ENCODE peak calls at places on chromosomes 6 and 20, in ten cellular contexts. M is fibroblast of lung, X is aorta, I is breast epithelium, B is Peyer's patch, H is GM06990, K is pancreas, Z is endothelial cell of umbilical vein, Y is left lung, F is left ventricle myocardium inferior. J is an unnamed sample.

GRCh38 chr6:118660218-118660569 is 8.8 kb upstream of the CEP85L start:
- DNase-seq in M (no peak), X (no peak), I (no peak), B (no peak), H (no peak), K (no peak), Z (peak; percentile 48), Y (no peak), F (no peak), J (no peak)

GRCh38 chr6:152378154-152378553 is 259.0 kb downstream of the SYNE1 start:
- DNase-seq in M (no peak), X (no peak), I (no peak), B (no peak), H (no peak), K (no peak), Z (no peak), Y (no peak), F (no peak), J (no peak)

GRCh38 chr6:145278163-145278807 is 457.0 kb downstream of the EPM2A start:
- DNase-seq in M (peak; percentile 5), X (no peak), I (no peak), B (no peak), H (no peak), K (no peak), Z (no peak), Y (no peak), F (no peak), J (no peak)

GRCh38 chr20:10610266-10610665 is 63.5 kb downstream of the JAG1 start:
- DNase-seq in M (no peak), X (no peak), I (no peak), B (no peak), H (no peak), K (no peak), Z (no peak), Y (no peak), F (peak; percentile 50), J (no peak)

GRCh38 chr6:168300975-168301647 is 18.5 kb downstream of the DACT2 start:
- DNase-seq in M (no peak), X (no peak), I (no peak), B (no peak), H (no peak), K (no peak), Z (no peak), Y (no peak), F (no peak), J (peak; percentile 50)

GRCh38 chr20:63568986-63569949 is 4.8 kb downstream of the HELZ2 start:
- DNase-seq in M (no peak), X (no peak), I (no peak), B (no peak), H (no peak), K (peak; percentile 49), Z (no peak), Y (peak; percentile 80), F (no peak), J (peak; percentile 87)

GRCh38 chr20:32343438-32343837 is 14.7 kb upstream of the ASXL1 start:
- DNase-seq in M (peak; percentile 87), X (no peak), I (no peak), B (no peak), H (no peak), K (no peak), Z (no peak), Y (no peak), F (no peak), J (no peak)

GRCh38 chr6:26234421-26235239 is 130.4 kb upstream of the BTN3A2 start:
- DNase-seq in M (peak; percentile 95), X (no peak), I (peak; percentile 65), B (peak; percentile 75), H (peak; percentile 86), K (no peak), Z (peak; percentile 89), Y (peak; percentile 79), F (no peak), J (peak; percentile 91)

GRCh38 chr6:32298632-32299336 is 72.9 kb downstream of the TSBP1 start:
- DNase-seq in M (peak; percentile 23), X (no peak), I (no peak), B (no peak), H (no peak), K (no peak), Z (no peak), Y (no peak), F (no peak), J (no peak)

GRCh38 chr6:43383021-43383667 is 13.7 kb upstream of the ZNF318 start:
- DNase-seq in M (peak; percentile 58), X (no peak), I (no peak), B (no peak), H (no peak), K (no peak), Z (no peak), Y (no peak), F (no peak), J (no peak)

GRCh38 chr6:19602614-19603013 is 234.6 kb upstream of the ID4 start:
- DNase-seq in M (no peak), X (no peak), I (no peak), B (no peak), H (no peak), K (no peak), Z (no peak), Y (no peak), F (no peak), J (no peak)

GRCh38 chr6:27972750-27973149 is 15.7 kb downstream of the OR2B6 start:
- DNase-seq in M (no peak), X (no peak), I (no peak), B (no peak), H (no peak), K (no peak), Z (no peak), Y (no peak), F (no peak), J (no peak)

GRCh38 chr6:40948598-40948997 is 90.4 kb downstream of the UNC5CL start:
- DNase-seq in M (peak; percentile 5), X (no peak), I (no peak), B (no peak), H (no peak), K (no peak), Z (no peak), Y (no peak), F (no peak), J (no peak)

GRCh38 chr20:8287328-8287727 is 155.3 kb downstream of the PLCB1 start:
- DNase-seq in M (no peak), X (no peak), I (no peak), B (no peak), H (no peak), K (no peak), Z (no peak), Y (no peak), F (no peak), J (no peak)

GRCh38 chr6:129709451-129709908 is 497 bp downstream of the ARHGAP18 start:
- DNase-seq in M (peak; percentile 85), X (no peak), I (no peak), B (no peak), H (peak; percentile 35), K (peak; percentile 24), Z (peak; percentile 70), Y (no peak), F (no peak), J (no peak)

DNA sequence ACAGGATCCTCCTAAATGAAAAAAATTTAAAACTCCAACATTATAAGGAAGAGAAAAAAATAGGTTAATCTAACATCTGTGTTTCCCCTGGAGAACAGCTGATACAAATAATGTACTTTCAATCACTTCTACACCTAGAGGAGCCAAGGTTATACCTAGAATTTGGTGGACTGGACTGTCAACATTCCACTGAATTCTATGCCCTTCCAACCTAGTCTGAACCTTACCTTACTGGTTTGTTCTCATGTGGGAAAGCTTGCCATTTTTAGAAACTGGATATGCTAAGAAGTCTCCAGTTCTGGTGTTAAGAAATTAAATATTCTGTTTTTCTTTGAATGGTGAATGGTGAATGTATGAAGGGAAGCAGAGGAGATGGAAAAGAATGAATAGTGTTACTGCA is 162.4 kb downstream of the DST start:
- DNase-seq in M (no peak), X (no peak), I (no peak), B (no peak), H (no peak), K (no peak), Z (no peak), Y (no peak), F (no peak), J (no peak)
- H3K36me3 ChIP-seq in M (peaks cover 25% of the 10 kb centered on the region), X (no peaks in the 10 kb centered on the region), I (peaks cover 2% of the 10 kb centered on the region), B (peaks cover 47% of the 10 kb centered on the region), H (peaks cover 11% of the 10 kb centered on the region), K (no peaks in the 10 kb centered on the region), Z (peaks cover 15% of the 10 kb centered on the region), Y (no peaks in the 10 kb centered on the region), F (peaks cover 88% of the 10 kb centered on the region), J (no peaks in the 10 kb centered on the region)

GRCh38 chr20:45044601-45045000 is 56.3 kb downstream of the KCNS1 start:
- DNase-seq in M (no peak), X (no peak), I (no peak), B (no peak), H (no peak), K (no peak), Z (no peak), Y (no peak), F (no peak), J (no peak)
- H3K36me3 ChIP-seq in M (no peaks in the 10 kb centered on the region), X (no peaks in the 10 kb centered on the region), I (no peaks in the 10 kb centered on the region), B (peaks cover 5% of the 10 kb centered on the region), H (peaks cover 2% of the 10 kb centered on the region), K (no peaks in the 10 kb centered on the region), Z (no peaks in the 10 kb centered on the region), Y (no peaks in the 10 kb centered on the region), F (peaks cover 6% of the 10 kb centered on the region), J (peaks cover 67% of the 10 kb centered on the region)

DNA sequence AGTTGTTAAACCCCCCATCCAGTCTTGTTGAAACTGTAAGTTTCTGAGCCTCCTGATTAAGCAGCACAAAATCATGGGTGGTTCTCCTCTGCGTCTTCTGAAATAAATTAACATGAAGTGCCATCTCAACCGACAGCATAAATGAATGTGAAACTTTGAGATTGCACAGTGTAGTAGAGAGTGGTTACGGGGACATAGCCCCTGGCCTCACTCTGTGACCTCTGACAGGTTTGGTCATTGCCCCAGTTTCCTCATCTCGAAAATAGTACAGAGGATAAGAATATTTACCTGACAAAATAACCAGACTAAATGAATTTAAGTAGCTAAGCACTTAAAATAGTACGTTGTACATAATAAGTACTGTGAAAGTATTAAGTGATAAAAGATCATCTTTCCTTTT is 19.1 kb downstream of the NKX2-4 start:
- DNase-seq in M (no peak), X (no peak), I (no peak), B (no peak), H (no peak), K (no peak), Z (no peak), Y (no peak), F (no peak), J (no peak)
- H3K36me3 ChIP-seq in M (peaks cover under 1% of the 10 kb centered on the region), X (no peaks in the 10 kb centered on the region), I (no peaks in the 10 kb centered on the region), B (peaks cover 21% of the 10 kb centered on the region), H (peaks cover 2% of the 10 kb centered on the region), K (peaks cover 6% of the 10 kb centered on the region), Z (peaks cover 6% of the 10 kb centered on the region), Y (no peaks in the 10 kb centered on the region), F (peaks cover 44% of the 10 kb centered on the region), J (peaks cover 83% of the 10 kb centered on the region)

GRCh38 chr20:50586531-50587232 is 76.5 kb downstream of the PTPN1 start:
- DNase-seq in M (no peak), X (peak; percentile 69), I (no peak), B (no peak), H (no peak), K (no peak), Z (no peak), Y (peak; percentile 47), F (no peak), J (peak; percentile 67)
- H3K36me3 ChIP-seq in M (peaks cover 16% of the 10 kb centered on the region), X (no peaks in the 10 kb centered on the region), I (no peaks in the 10 kb centered on the region), B (peaks cover 65% of the 10 kb centered on the region), H (peaks cover 43% of the 10 kb centered on the region), K (peaks cover 7% of the 10 kb centered on the region), Z (peaks cover 15% of the 10 kb centered on the region), Y (no peaks in the 10 kb centered on the region), F (peaks cover 87% of the 10 kb centered on the region), J (no peaks in the 10 kb centered on the region)

J was measured in spleen.